ENCODE peak calls at places on chromosomes 16 and 17, in eight cellular contexts. F is esophagus squamous epithelium, Z is astrocyte of the spinal cord, X is A549, C is K562, B is nephron progenitor cell, K is mammary epithelial cell, A is endothelial cell of umbilical vein. G is an unnamed sample.

GRCh38 chr17:45784583-45785372 is 658 bp downstream of the CRHR1 start:
- DNase-seq in F (no peak), Z (no peak), X (no peak), C (peak), B (peak), K (peak), A (peak), G (no peak)

GRCh38 chr17:4948997-4949320 is 629 bp upstream of the PFN1 start:
- DNase-seq in F (no peak), Z (peak), X (peak), C (peak), B (peak), K (peak), A (peak), G (peak)

GRCh38 chr17:68759343-68760140 is 158.4 kb upstream of the FAM20A start:
- DNase-seq in F (no peak), Z (peak), X (peak), C (peak), B (peak), K (peak), A (peak), G (peak)

GRCh38 chr16:78609542-78610253 is 510.2 kb downstream of the WWOX start:
- DNase-seq in F (no peak), Z (no peak), X (no peak), C (no peak), B (no peak), K (no peak), A (no peak), G (no peak)

GRCh38 chr17:20281860-20282259 is 185.5 kb downstream of the LGALS9B start:
- DNase-seq in F (no peak), Z (peak), X (no peak), C (no peak), B (no peak), K (no peak), A (no peak), G (no peak)

GRCh38 chr17:55056530-55056929 is 88.0 kb downstream of the STXBP4 start:
- DNase-seq in F (no peak), Z (peak), X (no peak), C (no peak), B (no peak), K (no peak), A (peak), G (no peak)

GRCh38 chr17:2204393-2204792 is 99.2 kb downstream of the SMG6 start:
- DNase-seq in F (no peak), Z (no peak), X (no peak), C (no peak), B (no peak), K (no peak), A (peak), G (no peak)

GRCh38 chr16:20344630-20345029 is 7.9 kb downstream of the UMOD start:
- DNase-seq in F (no peak), Z (no peak), X (no peak), C (no peak), B (no peak), K (no peak), A (no peak), G (no peak)

GRCh38 chr16:25126820-25127232 is 15.3 kb downstream of the LCMT1 start:
- DNase-seq in F (no peak), Z (peak), X (peak), C (peak), B (no peak), K (peak), A (peak), G (peak)

GRCh38 chr16:71847096-71847495 is 1.3 kb downstream of the ATXN1L start:
- DNase-seq in F (no peak), Z (no peak), X (no peak), C (no peak), B (no peak), K (no peak), A (no peak), G (no peak)

GRCh38 chr16:64589836-64590235 is 532.0 kb downstream of the CDH11 start:
- DNase-seq in F (no peak), Z (peak), X (no peak), C (no peak), B (no peak), K (no peak), A (no peak), G (peak)

GRCh38 chr16:14186007-14186953 is 115.2 kb downstream of the MRTFB start:
- DNase-seq in F (no peak), Z (peak), X (peak), C (peak), B (peak), K (no peak), A (peak), G (peak)

GRCh38 chr17:61048398-61049106 is 351.1 kb upstream of the TBX2 start:
- DNase-seq in F (no peak), Z (no peak), X (no peak), C (no peak), B (no peak), K (no peak), A (no peak), G (no peak)

DNA sequence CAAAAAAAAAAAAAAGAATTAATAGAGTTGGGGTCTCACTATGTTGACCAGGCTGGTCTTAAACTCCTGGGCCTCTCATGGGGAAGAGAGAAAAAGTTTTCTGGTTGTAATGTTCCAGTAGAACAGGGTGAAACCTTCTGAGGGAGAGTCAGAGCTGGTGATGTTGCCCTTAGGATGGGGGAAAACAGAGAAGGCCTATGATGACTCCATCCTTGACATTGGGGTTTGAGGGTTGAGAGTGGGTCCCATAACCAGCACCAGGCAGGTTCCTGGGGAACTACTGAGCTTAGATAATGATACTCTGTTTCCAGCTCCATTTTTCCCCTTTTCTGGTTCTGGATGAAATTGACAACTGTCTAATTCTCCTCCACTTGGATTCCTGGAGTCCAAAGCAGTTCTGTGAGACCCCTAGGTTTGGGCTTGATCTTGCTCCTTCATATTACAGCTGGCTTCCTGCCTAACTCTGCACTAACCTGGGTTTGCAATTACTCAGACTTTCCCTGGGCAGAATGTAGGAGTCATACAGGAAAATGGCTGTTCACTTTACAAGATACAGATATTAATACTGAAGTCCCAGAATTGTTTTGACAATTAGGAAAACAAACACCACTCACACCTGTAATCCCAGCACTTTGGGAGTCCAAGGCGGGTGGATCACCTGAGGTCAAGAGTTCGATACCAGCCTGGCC is 62.8 kb upstream of the B4GALNT2 start:
- DNase-seq in F (no peak), Z (peak), X (no peak), C (no peak), B (no peak), K (no peak), A (peak), G (no peak)
- TF ChIP-seq CTCF in F (no peak), Z (no peak), X (no peak), C (no peak), B (no peak), K (no peak), A (no peak), G (no peak)

GRCh38 chr17:77090476-77090875 is 50.3 kb upstream of the SEC14L1 start:
- DNase-seq in F (no peak), Z (no peak), X (no peak), C (no peak), B (no peak), K (no peak), A (no peak), G (no peak)

GRCh38 chr17:77089118-77089477 is 51.7 kb upstream of the SEC14L1 start:
- DNase-seq in F (no peak), Z (no peak), X (no peak), C (no peak), B (no peak), K (no peak), A (peak), G (no peak)

GRCh38 chr17:77086433-77087010 is 54.2 kb upstream of the SEC14L1 start:
- DNase-seq in F (peak), Z (peak), X (peak), C (peak), B (peak), K (peak), A (peak), G (peak)

GRCh38 chr17:77087650-77088454 is 52.9 kb upstream of the SEC14L1 start:
- DNase-seq in F (no peak), Z (no peak), X (no peak), C (no peak), B (no peak), K (no peak), A (no peak), G (no peak)

GRCh38 chr17:77088455-77089117 is 52.2 kb upstream of the SEC14L1 start:
- DNase-seq in F (peak), Z (peak), X (peak), C (peak), B (peak), K (peak), A (peak), G (peak)
- TF ChIP-seq CTCF in F (peak), Z (peak), X (peak), C (peak), B (peak), K (peak), A (peak), G (peak)

DNA sequence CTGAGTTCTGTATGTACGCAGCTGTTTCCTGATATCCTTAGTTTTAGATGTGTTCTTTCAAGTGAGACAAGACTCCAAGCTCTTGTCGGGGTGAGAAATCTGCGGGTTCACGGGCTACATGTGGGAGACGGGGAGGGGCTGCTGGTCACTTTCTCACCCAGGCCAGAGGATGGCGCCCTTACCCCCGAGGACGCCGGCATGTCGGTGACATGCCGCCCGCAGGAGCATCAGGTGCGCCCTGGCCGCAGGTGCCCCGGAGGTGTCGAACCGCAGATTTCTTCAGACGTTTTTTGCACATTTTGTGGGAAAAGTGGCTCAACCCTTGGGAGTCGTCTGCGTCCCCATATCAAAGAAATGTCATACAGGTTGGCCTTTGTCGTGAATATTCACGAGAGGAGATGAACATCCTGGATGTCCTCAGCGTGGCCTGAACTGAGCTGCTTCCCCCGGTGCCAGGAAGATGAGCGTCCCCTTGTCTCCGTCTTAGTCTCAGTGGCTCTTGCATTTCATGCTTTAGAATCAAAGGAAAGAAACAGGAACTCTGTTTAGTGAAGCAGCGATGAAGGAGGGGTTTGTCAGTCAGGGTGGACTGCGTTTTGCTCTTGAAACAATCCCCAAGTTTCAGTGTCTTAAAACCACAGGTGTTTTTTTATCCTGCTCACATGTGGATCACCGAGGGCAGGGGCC is 75.3 kb upstream of the ZNF750 start:
- DNase-seq in F (no peak), Z (no peak), X (no peak), C (no peak), B (no peak), K (no peak), A (no peak), G (no peak)
- TF ChIP-seq CTCF in F (no peak), Z (peak), X (no peak), C (peak), B (no peak), K (peak), A (no peak), G (no peak)

DNA sequence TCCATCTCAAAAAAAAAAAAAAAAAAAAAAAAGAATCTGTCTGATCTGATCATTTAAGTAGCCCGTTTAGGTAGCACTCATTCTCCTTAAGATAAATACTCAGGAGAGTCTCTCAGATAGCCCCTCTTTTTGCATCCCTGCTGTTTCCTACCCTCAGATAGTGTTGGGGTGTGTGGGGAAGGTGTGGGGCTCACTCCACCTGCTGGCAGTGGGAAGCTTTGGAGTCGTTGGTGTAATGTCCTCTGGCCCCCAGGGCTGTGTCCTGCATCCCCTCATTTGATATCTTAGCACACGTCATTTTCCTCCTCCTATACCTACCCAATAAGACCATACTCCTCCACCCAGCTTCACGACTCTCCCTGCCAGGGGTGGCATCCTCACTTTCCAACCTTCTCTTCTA is 20.5 kb upstream of the MYH10 start:
- DNase-seq in F (no peak), Z (no peak), X (no peak), C (peak), B (no peak), K (no peak), A (no peak), G (no peak)
- TF ChIP-seq CTCF in F (no peak), Z (no peak), X (no peak), C (peak), B (no peak), K (peak), A (no peak), G (no peak)

GRCh38 chr17:78173025-78173715 is 4.8 kb downstream of the SYNGR2 start:
- DNase-seq in F (no peak), Z (no peak), X (no peak), C (no peak), B (no peak), K (no peak), A (no peak), G (no peak)

GRCh38 chr17:78175643-78175981 is 7.2 kb downstream of the SYNGR2 start:
- DNase-seq in F (no peak), Z (no peak), X (no peak), C (no peak), B (no peak), K (no peak), A (no peak), G (no peak)

GRCh38 chr17:78172284-78173024 is 4.1 kb downstream of the SYNGR2 start:
- DNase-seq in F (no peak), Z (peak), X (peak), C (no peak), B (no peak), K (no peak), A (peak), G (no peak)

GRCh38 chr17:78174870-78175642 is 6.7 kb downstream of the SYNGR2 start:
- DNase-seq in F (no peak), Z (no peak), X (no peak), C (no peak), B (no peak), K (no peak), A (no peak), G (no peak)

DNA sequence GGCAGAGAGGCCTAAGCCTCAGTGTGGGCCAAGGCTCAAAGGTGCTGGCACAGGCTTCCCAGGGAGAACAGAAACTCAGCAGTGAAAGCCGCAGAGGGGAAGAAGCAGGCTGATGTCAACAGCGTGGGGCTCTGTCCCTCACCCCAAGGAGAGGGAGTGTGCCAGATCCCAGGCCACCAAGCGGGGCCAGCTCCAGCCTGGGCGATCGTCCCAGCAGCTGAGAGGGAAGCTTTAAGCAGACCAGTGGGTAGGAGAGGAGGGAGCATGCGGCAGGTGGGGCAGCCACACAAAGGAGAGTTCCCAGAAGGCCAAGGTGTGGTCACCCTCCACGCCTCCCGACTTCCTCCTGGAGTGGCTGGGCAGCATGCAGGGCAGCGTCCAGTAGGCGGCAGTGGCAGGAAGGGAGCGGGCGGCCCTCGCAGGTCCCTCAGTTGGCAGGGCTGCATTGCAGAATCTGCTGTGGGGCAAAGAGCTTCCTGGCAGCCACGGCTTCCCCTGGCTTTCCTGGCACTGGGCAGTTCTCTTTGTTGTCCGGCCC is 6.0 kb downstream of the SYNGR2 start:
- DNase-seq in F (no peak), Z (peak), X (peak), C (no peak), B (no peak), K (peak), A (peak), G (peak)
- TF ChIP-seq CTCF in F (peak), Z (peak), X (no peak), C (no peak), B (no peak), K (peak), A (peak), G (no peak)

GRCh38 chr17:13395346-13395745 is 206.4 kb downstream of the HS3ST3A1 start:
- DNase-seq in F (no peak), Z (peak), X (no peak), C (no peak), B (no peak), K (peak), A (no peak), G (peak)

GRCh38 chr17:13393841-13394710 is 207.7 kb downstream of the HS3ST3A1 start:
- DNase-seq in F (no peak), Z (peak), X (no peak), C (peak), B (no peak), K (peak), A (no peak), G (peak)

GRCh38 chr17:13398853-13399252 is 202.9 kb downstream of the HS3ST3A1 start:
- DNase-seq in F (no peak), Z (no peak), X (no peak), C (no peak), B (no peak), K (no peak), A (no peak), G (no peak)

GRCh38 chr17:13398091-13398490 is 203.6 kb downstream of the HS3ST3A1 start:
- DNase-seq in F (no peak), Z (no peak), X (no peak), C (no peak), B (no peak), K (no peak), A (no peak), G (no peak)

GRCh38 chr17:13395872-13396271 is 205.9 kb downstream of the HS3ST3A1 start:
- DNase-seq in F (no peak), Z (no peak), X (no peak), C (no peak), B (no peak), K (peak), A (no peak), G (peak)
- TF ChIP-seq CTCF in F (no peak), Z (no peak), X (no peak), C (no peak), B (no peak), K (no peak), A (no peak), G (no peak)

DNA sequence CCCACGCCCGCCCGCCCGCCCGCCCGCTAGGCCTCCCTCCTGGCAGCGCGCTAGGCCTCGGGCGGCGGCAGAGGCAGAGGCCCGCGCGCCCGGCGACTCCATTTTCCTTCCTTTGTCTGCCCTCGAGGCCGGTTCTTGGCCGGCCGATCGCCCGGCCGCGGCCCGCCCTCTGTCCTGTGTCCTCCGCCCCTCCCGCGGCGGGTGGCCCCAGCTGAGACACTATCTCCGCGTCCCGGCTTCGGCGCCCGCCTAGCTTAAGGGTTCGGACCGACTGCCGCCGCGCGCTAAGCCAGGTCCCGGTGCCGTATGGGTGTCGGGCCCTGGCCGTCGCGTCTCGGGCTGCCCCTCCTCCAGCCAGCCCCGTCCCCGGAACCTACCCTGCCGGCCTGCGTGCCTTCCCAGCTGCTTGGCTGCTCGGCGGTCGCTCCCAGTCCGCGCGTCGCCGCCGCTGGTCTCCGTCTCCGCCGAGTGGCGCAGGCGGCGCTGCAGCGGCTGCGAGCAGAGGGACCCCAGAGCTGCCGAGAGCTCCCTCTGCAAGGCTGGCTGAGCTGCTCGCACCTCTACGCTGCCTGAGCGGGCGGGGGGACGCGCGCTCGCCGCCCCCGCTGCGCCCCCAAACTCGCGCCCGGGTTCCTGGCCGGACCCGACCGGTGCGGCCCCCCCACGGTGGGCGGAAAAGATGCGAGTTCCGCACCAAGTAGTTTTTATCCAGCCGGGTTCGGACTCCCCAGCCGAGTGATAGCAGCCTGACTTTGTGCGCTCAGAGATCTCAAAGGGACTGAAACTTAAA is 787 bp downstream of the CTCF start:
- DNase-seq in F (no peak), Z (peak), X (peak), C (peak), B (peak), K (peak), A (peak), G (peak)
- TF ChIP-seq CTCF in F (peak), Z (peak), X (peak), C (peak), B (no peak), K (peak), A (peak), G (no peak)